ENCODE peak calls at places on chromosomes 6 and 20, in five cellular contexts. P, G, X, U and L are unnamed samples.

GRCh38 chr6:145960918-145961604 is 3.1 kb downstream of the SHPRH start:
- DNase-seq in U (no peak), P (peak), G (no peak), X (no peak), L (no peak)

GRCh38 chr20:50019466-50020256 is 36.9 kb downstream of the SNAI1 start:
- DNase-seq in U (no peak), P (no peak), X (no peak), G (no peak), L (no peak)

GRCh38 chr6:16128759-16129622 is at the start of gene MYLIP:
- DNase-seq in X (peak), U (peak), G (peak), P (peak), L (peak)

GRCh38 chr20:48298424-48298823 is 513.1 kb upstream of the SULF2 start:
- DNase-seq in U (no peak), G (no peak), P (no peak), X (no peak), L (no peak)

GRCh38 chr20:32285082-32285620 is 7.7 kb downstream of the KIF3B start:
- DNase-seq in X (no peak), P (no peak), U (no peak), G (no peak), L (no peak)

GRCh38 chr6:7087066-7087465 is 20.7 kb upstream of the RREB1 start:
- DNase-seq in X (no peak), U (no peak), G (no peak), P (peak), L (no peak)

GRCh38 chr6:3451498-3451897 is 5.4 kb downstream of the SLC22A23 start:
- DNase-seq in X (no peak), G (no peak), P (no peak), U (no peak), L (no peak)

GRCh38 chr6:106114492-106114891 is 28.4 kb downstream of the PRDM1 start:
- DNase-seq in U (no peak), P (no peak), X (no peak), G (no peak), L (no peak)

GRCh38 chr20:47238780-47239769 is 117.4 kb downstream of the ZMYND8 start:
- DNase-seq in G (no peak), P (no peak), U (no peak), X (no peak), L (no peak)

GRCh38 chr6:165055231-165055630 is 254.2 kb downstream of the C6orf118 start:
- DNase-seq in G (peak), X (no peak), P (no peak), U (no peak), L (no peak)

GRCh38 chr6:155629652-155630051 is 174.0 kb upstream of the NOX3 start:
- DNase-seq in U (no peak), X (no peak), P (no peak), G (no peak), L (no peak)

GRCh38 chr6:155638200-155638599 is 182.6 kb upstream of the NOX3 start:
- DNase-seq in U (no peak), X (no peak), P (no peak), G (no peak), L (no peak)

GRCh38 chr6:155630085-155630484 is 174.4 kb upstream of the NOX3 start:
- DNase-seq in X (no peak), G (no peak), U (no peak), P (peak), L (no peak)

GRCh38 chr6:155635416-155635815 is 179.8 kb upstream of the NOX3 start:
- DNase-seq in P (no peak), X (no peak), G (no peak), U (no peak), L (no peak)
- TF ChIP-seq MAFK in P (no peak), X (no peak), G (no peak), U (no peak), L (no peak)

DNA sequence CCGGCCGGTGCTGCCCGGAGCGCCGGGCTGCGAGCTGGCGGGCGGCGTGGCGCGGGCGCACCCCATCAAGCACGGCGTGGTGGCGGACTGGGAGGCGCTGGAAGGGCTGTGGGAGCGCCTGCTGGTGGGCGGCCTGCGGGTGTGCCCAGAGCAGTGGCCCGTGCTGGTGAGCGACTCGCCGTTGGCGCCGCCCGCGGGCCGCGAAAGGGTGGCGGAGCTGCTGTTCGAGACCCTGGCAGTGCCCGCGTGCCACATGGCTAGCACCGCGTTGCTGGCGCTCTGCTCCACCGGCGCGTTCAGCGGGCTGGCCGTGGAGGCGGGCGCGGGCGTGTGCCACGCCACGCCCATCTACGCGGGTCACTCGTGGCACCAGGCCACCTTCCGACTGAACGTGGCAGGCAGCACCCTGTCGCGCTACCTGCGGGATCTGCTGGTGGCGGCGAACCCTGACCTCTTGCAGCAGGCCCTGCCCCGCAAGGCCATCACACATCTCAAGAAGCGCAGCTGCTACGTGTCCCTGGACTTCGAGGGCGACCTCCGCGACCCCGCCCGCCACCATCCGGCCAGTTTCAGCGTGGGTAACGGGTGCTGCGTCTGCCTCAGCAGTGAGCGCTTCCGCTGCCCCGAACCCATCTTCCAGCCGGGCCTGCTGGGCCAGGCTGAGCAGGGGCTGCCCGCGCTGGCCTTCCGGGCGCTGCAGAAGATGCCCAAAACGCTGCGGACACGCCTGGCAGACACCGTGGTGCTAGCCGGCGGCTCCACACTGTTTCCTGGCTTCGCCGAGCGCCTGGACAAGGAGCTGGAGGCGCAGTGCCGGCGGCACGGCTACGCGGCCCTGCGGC is 723 bp downstream of the ACTL10 start:
- DNase-seq in P (peak), U (no peak), G (no peak), X (no peak), L (no peak)
- TF ChIP-seq MAFK in P (no peak), U (no peak), G (no peak), X (no peak), L (no peak)

GRCh38 chr6:48535569-48535968 is 424.6 kb upstream of the PTCHD4 start:
- DNase-seq in U (no peak), G (no peak), P (peak), X (no peak), L (no peak)
- TF ChIP-seq MAFK in U (no peak), G (no peak), P (no peak), X (no peak), L (no peak)

GRCh38 chr6:161985911-161986310 is 712.0 kb upstream of the AGPAT4 start:
- DNase-seq in U (no peak), P (no peak), X (no peak), G (no peak), L (no peak)
- TF ChIP-seq MAFK in U (no peak), P (no peak), X (no peak), G (no peak), L (no peak)

GRCh38 chr20:11850901-11851300 is 66.8 kb upstream of the BTBD3 start:
- DNase-seq in P (peak), X (no peak), U (no peak), G (peak), L (no peak)
- TF ChIP-seq MAFK in P (no peak), X (no peak), U (no peak), G (no peak), L (no peak)